ENCODE peak calls at places on chromosomes 12 and 14, in four cellular contexts. J is transverse colon, M is GM23338, G is fibroblast of lung. P is an unnamed sample.
A peak's percentile ranks its signal among the peaks of the same experiment; 100 is the strongest.

GRCh38 chr14:49286257-49286983 is 299.8 kb downstream of the RPS29 start:
- DNase-seq in J (no peak), M (no peak), G (no peak), P (no peak)

GRCh38 chr12:51188359-51189051 is 15.6 kb upstream of the TFCP2 start:
- DNase-seq in J (no peak), M (no peak), G (no peak), P (no peak)

GRCh38 chr14:97353102-97353501 is 555.9 kb downstream of the VRK1 start:
- DNase-seq in J (no peak), M (no peak), G (no peak), P (no peak)

GRCh38 chr12:92431146-92431545 is 271.6 kb upstream of the PLEKHG7 start:
- DNase-seq in J (peak; percentile 32), M (peak; percentile 32), G (no peak), P (no peak)

GRCh38 chr12:14961466-14962155 is at the start of gene ARHGDIB:
- DNase-seq in J (peak; percentile 58), M (peak; percentile 34), G (no peak), P (no peak)

GRCh38 chr12:32155911-32156585 is 49.4 kb downstream of the BICD1 start:
- DNase-seq in J (no peak), M (no peak), G (no peak), P (no peak)

GRCh38 chr12:11762723-11763326 is 113.4 kb downstream of the ETV6 start:
- DNase-seq in J (no peak), M (no peak), G (no peak), P (no peak)

GRCh38 chr14:79862045-79862444 is 349.3 kb downstream of the DIO2 start:
- DNase-seq in J (no peak), M (no peak), G (no peak), P (no peak)

GRCh38 chr12:41460906-41461305 is 272.8 kb downstream of the PDZRN4 start:
- DNase-seq in J (no peak), M (no peak), G (no peak), P (no peak)

GRCh38 chr12:100857418-100857817 is 62.8 kb downstream of the ANO4 start:
- DNase-seq in J (no peak), M (no peak), G (no peak), P (no peak)

GRCh38 chr12:18320036-18320617 is 58.8 kb downstream of the PIK3C2G start:
- DNase-seq in J (no peak), M (peak; percentile 78), G (peak; percentile 67), P (peak; percentile 37)

GRCh38 chr12:124524231-124524925 is 43.0 kb downstream of the NCOR2 start:
- DNase-seq in J (no peak), M (no peak), G (peak; percentile 63), P (no peak)

GRCh38 chr12:105706321-105706972 is 376.0 kb downstream of the C12orf75 start:
- DNase-seq in J (no peak), M (peak; percentile 13), G (peak; percentile 66), P (no peak)

GRCh38 chr12:26523708-26524150 is 309.3 kb downstream of the ITPR2 start:
- DNase-seq in J (peak; percentile 90), M (no peak), G (peak; percentile 96), P (no peak)

GRCh38 chr12:103783744-103784664 is 57.0 kb downstream of the NT5DC3 start:
- DNase-seq in J (peak; percentile 46), M (no peak), G (no peak), P (no peak)

GRCh38 chr14:54776361-54777001 is 126.1 kb downstream of the GCH1 start:
- DNase-seq in J (peak; percentile 48), M (no peak), G (peak; percentile 68), P (no peak)

GRCh38 chr12:42802688-42803279 is 213.2 kb upstream of the PRICKLE1 start:
- DNase-seq in J (no peak), M (no peak), G (peak; percentile 82), P (no peak)

GRCh38 chr12:26953447-26953846 is 15.2 kb downstream of the FGFR1OP2 start:
- DNase-seq in J (no peak), M (no peak), G (peak; percentile 56), P (no peak)

GRCh38 chr14:49893309-49894213 is 679 bp downstream of the ARF6 start:
- DNase-seq in J (peak; percentile 74), M (peak; percentile 22), G (peak; percentile 42), P (no peak)

GRCh38 chr14:90534091-90534837 is 137.4 kb downstream of the CALM1 start:
- DNase-seq in J (no peak), M (no peak), G (no peak), P (no peak)

GRCh38 chr14:23121401-23121800 is 2.3 kb upstream of the CEBPE start:
- DNase-seq in J (peak; percentile 36), M (no peak), G (peak; percentile 54), P (no peak)

GRCh38 chr12:131917139-131917710 is 11.9 kb upstream of the PUS1 start:
- DNase-seq in J (no peak), M (no peak), G (no peak), P (no peak)

GRCh38 chr12:72133497-72134055 is 138.6 kb upstream of the TRHDE start:
- DNase-seq in J (no peak), M (peak; percentile 32), G (peak; percentile 15), P (no peak)

GRCh38 chr14:76055330-76055729 is 69.8 kb downstream of the IFT43 start:
- DNase-seq in J (no peak), M (no peak), G (no peak), P (no peak)

GRCh38 chr12:38880288-38880687 is 25.1 kb downstream of the CPNE8 start:
- DNase-seq in J (no peak), M (no peak), G (no peak), P (no peak)

GRCh38 chr12:13075114-13075471 is 28.4 kb downstream of the GSG1 start:
- DNase-seq in J (no peak), M (no peak), G (no peak), P (no peak)

GRCh38 chr14:23545740-23546411 is 5.7 kb downstream of the ZFHX2 start:
- DNase-seq in J (no peak), M (no peak), G (no peak), P (no peak)

GRCh38 chr14:55605793-55606192 is 25.8 kb downstream of the KTN1 start:
- DNase-seq in J (no peak), M (peak; percentile 63), G (no peak), P (no peak)

GRCh38 chr12:6758511-6758910 is 5.6 kb upstream of the MLF2 start:
- DNase-seq in J (no peak), M (peak; percentile 41), G (no peak), P (no peak)

GRCh38 chr12:111643428-111643826 is 42.3 kb downstream of the BRAP start:
- DNase-seq in J (peak; percentile 53), M (no peak), G (peak; percentile 98), P (no peak)
- H3K36me3 ChIP-seq in J (peaks cover 26% of the 10 kb centered on the region), M (peaks cover 7% of the 10 kb centered on the region), G (peaks cover 7% of the 10 kb centered on the region), P (peaks cover 18% of the 10 kb centered on the region)

GRCh38 chr14:35806006-35806907 is 2.8 kb downstream of the RALGAPA1 start:
- DNase-seq in J (no peak), M (no peak), G (no peak), P (no peak)
- H3K27ac ChIP-seq in J (peak overlapping the region; percentile 96), M (no peak overlapping the region), G (no peak overlapping the region), P (no peak overlapping the region)

DNA sequence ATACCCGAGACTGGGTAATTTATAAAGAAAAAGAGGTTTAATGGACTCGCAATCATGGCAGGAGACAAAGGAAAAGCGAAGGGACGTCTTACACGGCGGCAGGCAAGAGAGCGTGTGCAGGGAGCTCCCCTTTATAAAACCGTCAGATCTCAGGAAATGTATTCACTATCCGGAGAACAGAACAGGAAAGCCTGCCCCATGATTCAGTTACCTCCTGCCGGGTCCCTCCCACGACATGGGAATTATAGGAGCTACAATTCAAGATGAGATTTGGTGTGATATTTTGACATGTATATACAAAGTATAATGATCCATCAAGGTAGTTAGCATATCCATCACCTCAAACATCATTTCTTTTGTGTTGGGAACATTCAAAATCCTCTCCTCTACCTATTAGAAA is 2.3 kb upstream of the CDCA4 start:
- DNase-seq in J (no peak), M (no peak), G (no peak), P (no peak)
- H3K4me1 ChIP-seq in J (peaks cover 10% of the 10 kb centered on the region), M (peaks cover 19% of the 10 kb centered on the region), G (peaks cover 14% of the 10 kb centered on the region), P (no peaks in the 10 kb centered on the region)

GRCh38 chr12:89589753-89590152 is 63.9 kb upstream of the POC1B start:
- DNase-seq in J (no peak), M (no peak), G (no peak), P (no peak)
- H3K36me3 ChIP-seq in J (peaks cover 7% of the 10 kb centered on the region), M (no peaks in the 10 kb centered on the region), G (no peaks in the 10 kb centered on the region), P (no peaks in the 10 kb centered on the region)

GRCh38 chr12:19591951-19592350 is 152.7 kb downstream of the AEBP2 start:
- DNase-seq in J (no peak), M (no peak), G (no peak), P (no peak)

GRCh38 chr12:19597304-19598066 is 158.2 kb downstream of the AEBP2 start:
- DNase-seq in J (no peak), M (peak; percentile 54), G (no peak), P (no peak)

DNA sequence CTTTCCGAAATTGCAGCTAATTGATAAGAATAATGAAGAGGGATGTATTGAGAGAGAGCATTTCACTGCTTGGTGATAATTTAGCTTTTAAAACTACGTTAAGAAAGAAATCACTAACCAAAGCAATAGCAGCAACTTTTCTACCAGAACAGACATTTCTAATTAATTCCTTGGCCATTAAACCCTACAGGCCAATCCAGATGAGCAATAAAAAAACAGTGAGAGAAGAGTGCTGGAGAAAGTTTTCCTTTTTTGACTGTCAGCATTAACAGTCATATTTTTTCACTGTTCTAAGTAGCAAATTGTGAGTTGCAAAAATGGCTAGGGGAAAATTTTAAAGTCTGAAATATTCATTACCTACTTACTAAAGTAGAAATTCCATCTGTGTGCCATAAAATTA is 157.5 kb downstream of the AEBP2 start:
- DNase-seq in J (no peak), M (no peak), G (no peak), P (no peak)
- H3K27ac ChIP-seq in J (no peak overlapping the region), M (no peak overlapping the region), G (no peak overlapping the region), P (no peak overlapping the region)

DNA sequence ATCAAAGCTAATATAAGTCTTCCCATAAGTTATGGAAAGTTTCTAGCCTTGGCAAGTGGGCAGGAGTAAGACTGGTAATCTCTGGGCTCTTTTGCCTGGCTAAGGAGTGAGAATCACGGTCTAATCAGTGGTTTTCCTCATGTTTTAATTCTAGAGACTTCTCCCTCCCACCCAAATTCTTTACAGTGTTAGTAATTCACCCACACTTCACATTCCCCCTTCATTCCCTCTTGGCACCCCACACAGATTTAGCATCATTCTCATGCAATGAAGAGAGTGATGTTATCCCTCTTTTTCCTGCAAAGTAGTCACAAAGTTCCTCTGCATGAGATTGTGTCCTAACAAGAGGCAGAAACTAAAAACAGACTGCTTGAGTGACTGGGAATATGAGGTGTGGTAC is 28.6 kb upstream of the CACNA2D4 start:
- DNase-seq in J (no peak), M (no peak), G (no peak), P (no peak)
- H3K4me1 ChIP-seq in J (peaks cover 6% of the 10 kb centered on the region), M (peaks cover 12% of the 10 kb centered on the region), G (peaks cover 3% of the 10 kb centered on the region), P (no peaks in the 10 kb centered on the region)

DNA sequence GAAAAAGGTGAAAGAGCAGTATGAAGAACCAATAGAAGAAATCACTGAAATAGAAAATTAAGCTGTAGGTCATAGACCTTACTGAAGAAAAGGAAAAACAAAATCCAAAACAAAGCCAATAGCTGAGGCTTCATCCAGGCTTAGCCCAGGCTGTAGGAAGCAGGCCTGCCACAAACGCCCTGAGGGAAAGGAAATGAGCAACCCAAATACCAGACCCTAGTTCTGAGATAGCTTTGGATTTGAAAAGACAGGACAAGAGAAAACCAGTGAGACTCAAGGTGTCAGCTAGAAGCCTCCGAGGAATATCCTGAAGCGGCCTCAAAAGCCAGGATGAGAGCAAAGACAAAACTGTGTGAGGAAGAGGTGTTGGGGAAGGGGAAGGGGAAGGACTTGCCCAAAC is 79.2 kb downstream of the FERMT2 start:
- DNase-seq in J (no peak), M (no peak), G (no peak), P (no peak)
- H3K36me3 ChIP-seq in J (peaks cover 11% of the 10 kb centered on the region), M (peaks cover 20% of the 10 kb centered on the region), G (peaks cover 16% of the 10 kb centered on the region), P (peaks cover 8% of the 10 kb centered on the region)

GRCh38 chr12:87112946-87113345 is 856.8 kb upstream of the MGAT4C start:
- DNase-seq in J (no peak), M (no peak), G (no peak), P (no peak)
- H3K27ac ChIP-seq in J (no peak overlapping the region), M (no peak overlapping the region), G (no peak overlapping the region), P (no peak overlapping the region)